ENCODE peak calls at places on chromosomes 11 and 22, in six cellular contexts. S, F, G, I, M and T are unnamed samples.

GRCh38 chr11:100316990-100317389 is 370.1 kb upstream of the ARHGAP42 start:
- DNase-seq in S (no peak), F (no peak), G (no peak), I (no peak), M (no peak), T (no peak)

GRCh38 chr11:124612045-124612444 is 817 bp downstream of the PANX3 start:
- DNase-seq in S (no peak), F (no peak), G (no peak), I (no peak), M (no peak), T (no peak)

GRCh38 chr11:19631657-19632325 is 80.8 kb upstream of the NAV2 start:
- DNase-seq in S (no peak), F (no peak), G (no peak), I (no peak), M (no peak), T (no peak)

GRCh38 chr11:69339041-69339733 is 45.2 kb downstream of the MYEOV start:
- DNase-seq in S (peak; percentile 15), F (no peak), G (no peak), I (no peak), M (no peak), T (no peak)

GRCh38 chr11:34397120-34397519 is 39.3 kb upstream of the ABTB2 start:
- DNase-seq in S (no peak), F (no peak), G (no peak), I (no peak), M (no peak), T (no peak)

GRCh38 chr22:30027169-30027568 is 53.1 kb upstream of the HORMAD2 start:
- DNase-seq in S (no peak), F (no peak), G (no peak), I (no peak), M (no peak), T (no peak)

GRCh38 chr11:117934526-117935307 is 5.5 kb upstream of the TMPRSS13 start:
- DNase-seq in S (peak; percentile 20), F (no peak), G (no peak), I (no peak), M (no peak), T (no peak)

GRCh38 chr11:61907282-61907681 is 10.1 kb downstream of the RAB3IL1 start:
- DNase-seq in S (no peak), F (no peak), G (no peak), I (no peak), M (no peak), T (no peak)

GRCh38 chr11:44978961-44979331 is 28.3 kb upstream of the TP53I11 start:
- DNase-seq in S (no peak), F (no peak), G (no peak), I (no peak), M (peak; percentile 92), T (no peak)

GRCh38 chr11:64745523-64746328 is 1.8 kb upstream of the RASGRP2 start:
- DNase-seq in S (peak; percentile 91), F (no peak), G (no peak), I (peak; percentile 27), M (no peak), T (peak; percentile 61)

GRCh38 chr22:32623943-32624342 is 149.3 kb downstream of the FBXO7 start:
- DNase-seq in S (no peak), F (peak; percentile 86), G (no peak), I (no peak), M (no peak), T (no peak)

GRCh38 chr11:116792869-116793475 is 1.3 kb upstream of the APOA5 start:
- DNase-seq in S (no peak), F (peak; percentile 51), G (no peak), I (no peak), M (no peak), T (no peak)

GRCh38 chr11:103544874-103545273 is 435.6 kb downstream of the DYNC2H1 start:
- DNase-seq in S (no peak), F (no peak), G (no peak), I (no peak), M (no peak), T (no peak)

GRCh38 chr11:87454246-87454645 is 416.5 kb downstream of the TMEM135 start:
- DNase-seq in S (no peak), F (no peak), G (no peak), I (no peak), M (no peak), T (no peak)

GRCh38 chr22:23070418-23071162 is at the start of gene GNAZ:
- DNase-seq in S (peak; percentile 60), F (no peak), G (no peak), I (peak; percentile 65), M (no peak), T (peak; percentile 64)

GRCh38 chr11:126329644-126330200 is 25.8 kb upstream of the ST3GAL4 start:
- DNase-seq in S (no peak), F (no peak), G (no peak), I (no peak), M (no peak), T (no peak)

GRCh38 chr11:113021111-113021510 is 59.9 kb downstream of the NCAM1 start:
- DNase-seq in S (no peak), F (no peak), G (no peak), I (no peak), M (no peak), T (no peak)